ENCODE peak calls at places on chromosomes 3 and 15, in five cellular contexts. One of them, this sample, is unnamed.

GRCh38 chr3:177842743-177843734 is 645.8 kb upstream of the TBL1XR1 start:
- DNase-seq in brain microvascular endothelial cell: no peak
- DNase-seq in uterus: no peak
- DNase-seq in foreskin fibroblast: no peak
- DNase-seq in AG10803: no peak
- DNase-seq in this sample: no peak

GRCh38 chr3:168534761-168535160 is 439.0 kb upstream of the GOLIM4 start:
- DNase-seq in foreskin fibroblast: no peak
- DNase-seq in uterus: no peak
- DNase-seq in AG10803: no peak
- DNase-seq in brain microvascular endothelial cell: no peak
- DNase-seq in this sample: no peak

GRCh38 chr15:42089942-42090341 is 4.4 kb downstream of the PLA2G4D start:
- DNase-seq in uterus: no peak
- DNase-seq in foreskin fibroblast: no peak
- DNase-seq in brain microvascular endothelial cell: no peak
- DNase-seq in AG10803: no peak
- DNase-seq in this sample: no peak

GRCh38 chr3:19937459-19938362 is 3.7 kb upstream of the EFHB start:
- DNase-seq in AG10803: no peak
- DNase-seq in brain microvascular endothelial cell: peak
- DNase-seq in foreskin fibroblast: peak
- DNase-seq in uterus: no peak
- DNase-seq in this sample: no peak

GRCh38 chr15:71116366-71116765 is 1.1 kb downstream of the THSD4 start:
- DNase-seq in brain microvascular endothelial cell: peak
- DNase-seq in AG10803: no peak
- DNase-seq in foreskin fibroblast: peak
- DNase-seq in uterus: no peak
- DNase-seq in this sample: no peak

GRCh38 chr3:195034101-195034500 is 236.9 kb downstream of the XXYLT1 start:
- DNase-seq in foreskin fibroblast: no peak
- DNase-seq in uterus: no peak
- DNase-seq in brain microvascular endothelial cell: no peak
- DNase-seq in AG10803: no peak
- DNase-seq in this sample: no peak

GRCh38 chr3:134441321-134441720 is 44.5 kb downstream of the ANAPC13 start:
- DNase-seq in brain microvascular endothelial cell: no peak
- DNase-seq in AG10803: no peak
- DNase-seq in uterus: no peak
- DNase-seq in foreskin fibroblast: peak
- DNase-seq in this sample: no peak

GRCh38 chr15:33581032-33581431 is 270.3 kb downstream of the RYR3 start:
- DNase-seq in AG10803: peak
- DNase-seq in brain microvascular endothelial cell: peak
- DNase-seq in foreskin fibroblast: peak
- DNase-seq in uterus: no peak
- DNase-seq in this sample: no peak

GRCh38 chr3:42755681-42756578 is 17.1 kb downstream of the CCDC13 start:
- DNase-seq in foreskin fibroblast: peak
- DNase-seq in uterus: no peak
- DNase-seq in brain microvascular endothelial cell: peak
- DNase-seq in AG10803: peak
- DNase-seq in this sample: peak

GRCh38 chr3:144496116-144496835 is 524.7 kb downstream of the DIPK2A start:
- DNase-seq in uterus: no peak
- DNase-seq in AG10803: no peak
- DNase-seq in foreskin fibroblast: peak
- DNase-seq in brain microvascular endothelial cell: no peak
- DNase-seq in this sample: no peak

GRCh38 chr3:134378384-134378783 is 4.1 kb upstream of the AMOTL2 start:
- DNase-seq in AG10803: no peak
- DNase-seq in brain microvascular endothelial cell: no peak
- DNase-seq in uterus: no peak
- DNase-seq in foreskin fibroblast: peak
- DNase-seq in this sample: peak

GRCh38 chr15:37758412-37758811 is 176.0 kb upstream of the TMCO5A start:
- DNase-seq in uterus: no peak
- DNase-seq in brain microvascular endothelial cell: no peak
- DNase-seq in AG10803: no peak
- DNase-seq in foreskin fibroblast: no peak
- DNase-seq in this sample: no peak

GRCh38 chr3:126487151-126487771 is 11.6 kb upstream of the ZXDC start:
- DNase-seq in foreskin fibroblast: peak
- DNase-seq in brain microvascular endothelial cell: no peak
- DNase-seq in uterus: peak
- DNase-seq in AG10803: peak
- DNase-seq in this sample: no peak

GRCh38 chr3:151592287-151592686 is 131.4 kb upstream of the IGSF10 start:
- DNase-seq in uterus: no peak
- DNase-seq in foreskin fibroblast: no peak
- DNase-seq in brain microvascular endothelial cell: no peak
- DNase-seq in AG10803: no peak
- DNase-seq in this sample: no peak

GRCh38 chr3:55189359-55189801 is 261.5 kb upstream of the LRTM1 start:
- DNase-seq in AG10803: peak
- DNase-seq in uterus: no peak
- DNase-seq in foreskin fibroblast: peak
- DNase-seq in brain microvascular endothelial cell: peak
- DNase-seq in this sample: no peak

GRCh38 chr3:187729598-187729997 is 15.7 kb downstream of the BCL6 start:
- DNase-seq in brain microvascular endothelial cell: no peak
- DNase-seq in AG10803: no peak
- DNase-seq in foreskin fibroblast: no peak
- DNase-seq in uterus: no peak
- DNase-seq in this sample: no peak

GRCh38 chr3:124351430-124352142 is 359.7 kb upstream of the ROPN1 start:
- DNase-seq in AG10803: peak
- DNase-seq in foreskin fibroblast: peak
- DNase-seq in brain microvascular endothelial cell: peak
- DNase-seq in uterus: no peak
- DNase-seq in this sample: peak

GRCh38 chr3:172208586-172209332 is 169.4 kb downstream of the FNDC3B start:
- DNase-seq in uterus: no peak
- DNase-seq in foreskin fibroblast: peak
- DNase-seq in brain microvascular endothelial cell: no peak
- DNase-seq in AG10803: no peak
- DNase-seq in this sample: no peak

GRCh38 chr3:46427929-46428833 is 21.1 kb downstream of the CCRL2 start:
- DNase-seq in AG10803: no peak
- DNase-seq in foreskin fibroblast: no peak
- DNase-seq in uterus: no peak
- DNase-seq in brain microvascular endothelial cell: no peak
- DNase-seq in this sample: no peak

GRCh38 chr3:123129532-123129931 is 62.7 kb downstream of the PDIA5 start:
- DNase-seq in foreskin fibroblast: no peak
- DNase-seq in brain microvascular endothelial cell: no peak
- DNase-seq in uterus: no peak
- DNase-seq in AG10803: no peak
- DNase-seq in this sample: no peak

GRCh38 chr3:111859061-111859973 is at the start of gene PHLDB2:
- DNase-seq in brain microvascular endothelial cell: peak
- DNase-seq in uterus: peak
- DNase-seq in AG10803: peak
- DNase-seq in foreskin fibroblast: peak
- DNase-seq in this sample: peak

GRCh38 chr3:11155341-11156025 is 1.2 kb downstream of the HRH1 start:
- DNase-seq in AG10803: peak
- DNase-seq in brain microvascular endothelial cell: peak
- DNase-seq in uterus: peak
- DNase-seq in foreskin fibroblast: peak
- DNase-seq in this sample: peak

DNA sequence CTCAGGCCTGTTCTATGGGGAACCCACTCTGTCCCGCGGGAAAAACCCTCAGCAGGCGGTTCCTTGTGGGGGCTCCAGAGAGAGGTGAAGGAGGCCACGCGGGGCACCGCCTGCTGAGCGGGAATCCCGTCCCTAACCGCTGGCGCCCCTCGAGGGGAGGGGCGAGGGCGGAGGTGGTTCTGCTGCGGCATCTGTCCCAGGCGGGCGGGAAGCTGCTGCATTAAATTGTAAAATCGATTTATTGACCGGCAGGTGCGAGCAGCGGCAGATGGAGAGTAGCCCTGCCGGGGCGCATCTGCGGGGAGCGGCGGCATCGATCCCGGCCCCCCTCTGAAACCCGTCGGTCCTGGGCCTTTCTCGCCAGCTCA is 3.7 kb upstream of the DLL4 start:
- DNase-seq in foreskin fibroblast: no peak
- DNase-seq in AG10803: no peak
- DNase-seq in uterus: no peak
- DNase-seq in brain microvascular endothelial cell: no peak
- DNase-seq in this sample: no peak
- H3K4me3 ChIP-seq in foreskin fibroblast: no peak
- H3K4me3 ChIP-seq in AG10803: no peak
- H3K4me3 ChIP-seq in uterus: no peak
- H3K4me3 ChIP-seq in brain microvascular endothelial cell: no peak
- H3K4me3 ChIP-seq in this sample: no peak

GRCh38 chr3:101292027-101292426 is 28.3 kb downstream of the IMPG2 start:
- DNase-seq in AG10803: peak
- DNase-seq in brain microvascular endothelial cell: peak
- DNase-seq in foreskin fibroblast: peak
- DNase-seq in uterus: no peak
- DNase-seq in this sample: no peak
- TF ChIP-seq CTCF in AG10803: no peak
- TF ChIP-seq CTCF in brain microvascular endothelial cell: no peak
- TF ChIP-seq CTCF in foreskin fibroblast: no peak
- TF ChIP-seq CTCF in uterus: no peak
- TF ChIP-seq CTCF in this sample: no peak

GRCh38 chr15:66424963-66425612 is 38.4 kb downstream of the MAP2K1 start:
- DNase-seq in uterus: no peak
- DNase-seq in brain microvascular endothelial cell: no peak
- DNase-seq in AG10803: no peak
- DNase-seq in foreskin fibroblast: no peak
- DNase-seq in this sample: peak
- H3K4me3 ChIP-seq in uterus: no peak
- H3K4me3 ChIP-seq in brain microvascular endothelial cell: no peak
- H3K4me3 ChIP-seq in AG10803: no peak
- H3K4me3 ChIP-seq in foreskin fibroblast: no peak
- H3K4me3 ChIP-seq in this sample: peak

GRCh38 chr15:43436395-43436794 is 56.6 kb downstream of the TP53BP1 start:
- DNase-seq in brain microvascular endothelial cell: no peak
- DNase-seq in foreskin fibroblast: no peak
- DNase-seq in uterus: no peak
- DNase-seq in AG10803: no peak
- DNase-seq in this sample: no peak

GRCh38 chr15:43439268-43439667 is 53.7 kb downstream of the TP53BP1 start:
- DNase-seq in uterus: no peak
- DNase-seq in foreskin fibroblast: no peak
- DNase-seq in AG10803: no peak
- DNase-seq in brain microvascular endothelial cell: no peak
- DNase-seq in this sample: no peak

GRCh38 chr15:43441316-43441715 is 51.6 kb downstream of the TP53BP1 start:
- DNase-seq in foreskin fibroblast: peak
- DNase-seq in uterus: no peak
- DNase-seq in brain microvascular endothelial cell: peak
- DNase-seq in AG10803: peak
- DNase-seq in this sample: peak

GRCh38 chr15:43446344-43446743 is 46.6 kb downstream of the TP53BP1 start:
- DNase-seq in uterus: no peak
- DNase-seq in brain microvascular endothelial cell: no peak
- DNase-seq in AG10803: no peak
- DNase-seq in foreskin fibroblast: no peak
- DNase-seq in this sample: no peak

DNA sequence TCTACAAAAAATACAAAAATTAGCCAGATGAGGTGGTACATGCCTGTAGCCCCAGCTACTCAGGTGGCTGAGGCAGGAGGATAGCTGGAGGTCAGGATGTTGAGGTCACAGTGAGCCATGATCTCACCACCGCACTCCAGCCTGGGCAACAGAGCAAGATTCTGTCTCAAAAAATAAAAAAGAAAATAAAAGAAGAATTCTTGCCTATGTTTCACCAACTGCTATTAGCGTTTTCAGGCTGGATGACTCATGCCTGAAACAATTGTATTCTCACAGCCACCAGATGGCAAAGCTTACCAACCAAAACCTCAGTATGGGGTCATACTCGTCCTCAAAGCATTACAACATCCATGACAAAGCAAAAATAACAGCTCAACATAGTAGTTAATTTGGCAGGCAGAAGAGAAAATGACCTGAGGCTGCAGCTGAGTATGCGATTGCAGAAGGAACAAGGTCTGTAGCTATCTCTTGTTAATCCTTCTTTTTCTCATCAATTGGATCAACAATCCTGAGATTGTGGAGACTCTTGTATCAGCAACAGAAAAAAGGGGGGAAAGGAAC is 52.2 kb downstream of the TP53BP1 start:
- DNase-seq in uterus: peak
- DNase-seq in AG10803: peak
- DNase-seq in foreskin fibroblast: peak
- DNase-seq in brain microvascular endothelial cell: peak
- DNase-seq in this sample: peak
- TF ChIP-seq CTCF in uterus: peak
- TF ChIP-seq CTCF in AG10803: peak
- TF ChIP-seq CTCF in foreskin fibroblast: peak
- TF ChIP-seq CTCF in brain microvascular endothelial cell: peak
- TF ChIP-seq CTCF in this sample: no peak

DNA sequence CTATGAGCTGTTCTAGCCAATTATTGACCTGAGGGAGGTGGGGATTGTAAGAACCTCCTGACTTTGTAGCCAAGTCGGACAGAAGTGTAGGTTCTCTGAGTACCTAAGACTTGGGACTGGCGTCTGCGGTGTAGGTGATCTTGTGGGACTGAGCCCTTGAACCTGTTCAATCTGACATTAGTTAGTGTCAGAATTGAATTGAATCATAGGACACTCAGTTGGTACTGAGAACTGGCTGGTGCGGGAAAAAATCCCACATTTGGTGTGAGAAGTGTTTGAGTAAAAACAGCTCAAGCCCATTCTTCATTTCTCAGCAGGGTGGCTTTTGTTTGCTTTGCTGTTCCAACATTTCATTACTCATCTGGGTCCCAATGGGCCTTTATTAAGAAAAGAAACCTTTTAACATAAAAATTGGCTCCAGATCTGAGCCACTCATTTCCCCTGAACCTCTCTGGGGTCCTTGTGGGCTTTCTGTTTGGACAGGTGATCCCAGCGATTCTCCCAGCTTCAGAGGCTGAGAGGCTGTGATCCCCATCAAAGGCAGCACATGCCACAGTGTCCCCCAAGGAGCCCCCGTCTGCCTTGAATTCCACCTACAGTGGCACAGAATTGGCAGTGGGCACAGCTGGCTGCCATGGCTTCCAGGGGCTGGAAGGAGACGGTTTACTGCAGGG is 150.8 kb downstream of the TJP1 start:
- DNase-seq in brain microvascular endothelial cell: peak
- DNase-seq in AG10803: peak
- DNase-seq in foreskin fibroblast: peak
- DNase-seq in uterus: no peak
- DNase-seq in this sample: no peak
- H3K4me3 ChIP-seq in brain microvascular endothelial cell: peak
- H3K4me3 ChIP-seq in AG10803: no peak
- H3K4me3 ChIP-seq in foreskin fibroblast: no peak
- H3K4me3 ChIP-seq in uterus: no peak
- H3K4me3 ChIP-seq in this sample: no peak

DNA sequence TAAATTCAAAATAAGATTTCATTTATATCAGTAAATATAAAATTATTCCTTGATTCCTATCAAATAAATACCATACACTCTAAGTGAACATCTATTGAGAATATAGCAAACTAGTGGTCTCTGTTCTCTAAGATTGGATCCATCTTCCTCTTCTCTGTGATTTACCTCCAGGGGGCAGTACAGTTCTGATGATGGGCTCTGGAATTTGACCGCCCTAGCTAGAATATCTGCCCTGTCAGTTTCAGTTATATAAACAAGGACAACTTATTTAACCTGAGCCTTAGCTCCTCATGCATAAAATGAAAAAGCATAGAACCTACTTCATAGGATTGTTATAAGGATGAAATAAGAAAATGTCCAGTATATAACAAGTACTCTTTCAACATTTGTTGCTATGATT is 171.1 kb upstream of the CCDC54 start:
- DNase-seq in brain microvascular endothelial cell: peak
- DNase-seq in AG10803: peak
- DNase-seq in foreskin fibroblast: peak
- DNase-seq in uterus: no peak
- DNase-seq in this sample: peak
- TF ChIP-seq CTCF in brain microvascular endothelial cell: peak
- TF ChIP-seq CTCF in AG10803: peak
- TF ChIP-seq CTCF in foreskin fibroblast: peak
- TF ChIP-seq CTCF in uterus: peak
- TF ChIP-seq CTCF in this sample: peak

This sample was measured in GM12865.